ENCODE peak calls at places on chromosomes 6 and 20, in six cellular contexts. M is GM12865; Z is immature natural killer cell; N is HT1080; Y is stimulated activated CD4-positive, alpha-beta T cell treated with anti-CD3 and anti-CD28 coated beads, Interleukin-1b, Interleukin-23, amount 100 ng/mL, for 4 hours; T is naive thymus-derived CD8-positive, alpha-beta T cell. Q is an unnamed sample.

GRCh38 chr20:23417861-23418260 is 3.4 kb downstream of the NAPB start:
- DNase-seq in M (no peak), Z (no peak), N (no peak), Y (no peak), T (no peak), Q (no peak)

GRCh38 chr6:44606976-44607375 is 219.5 kb downstream of the CDC5L start:
- DNase-seq in M (no peak), Z (no peak), N (no peak), Y (no peak), T (no peak), Q (no peak)

GRCh38 chr6:36389353-36389752 is 1.9 kb upstream of the ETV7 start:
- DNase-seq in M (no peak), Z (no peak), N (no peak), Y (no peak), T (no peak), Q (no peak)

GRCh38 chr20:56433880-56434255 is 21.8 kb downstream of the CASS4 start:
- DNase-seq in M (no peak), Z (no peak), N (no peak), Y (no peak), T (no peak), Q (no peak)

GRCh38 chr6:137867685-137868509 is 838 bp downstream of the TNFAIP3 start:
- DNase-seq in M (peak; percentile 69), Z (peak; percentile 53), N (no peak), Y (no peak), T (peak; percentile 72), Q (no peak)

GRCh38 chr20:2281563-2281962 is 14.2 kb upstream of the TGM3 start:
- DNase-seq in M (no peak), Z (no peak), N (no peak), Y (no peak), T (no peak), Q (no peak)

GRCh38 chr20:14446446-14446845 is 109.0 kb upstream of the FLRT3 start:
- DNase-seq in M (no peak), Z (no peak), N (no peak), Y (no peak), T (no peak), Q (no peak)

GRCh38 chr6:4914412-4915159 is 89.3 kb downstream of the RPP40 start:
- DNase-seq in M (no peak), Z (peak; percentile 42), N (peak; percentile 19), Y (no peak), T (no peak), Q (no peak)

GRCh38 chr20:5168582-5169396 is 42.0 kb downstream of the CDS2 start:
- DNase-seq in M (no peak), Z (no peak), N (peak; percentile 83), Y (no peak), T (peak; percentile 12), Q (no peak)

GRCh38 chr6:42131531-42131930 is 10.9 kb downstream of the C6orf132 start:
- DNase-seq in M (no peak), Z (no peak), N (peak; percentile 84), Y (no peak), T (no peak), Q (no peak)

GRCh38 chr20:14824996-14825395 is 487.6 kb upstream of the FLRT3 start:
- DNase-seq in M (no peak), Z (no peak), N (no peak), Y (no peak), T (no peak), Q (no peak)

GRCh38 chr20:1860446-1860845 is 34.8 kb upstream of the SIRPA start:
- DNase-seq in M (no peak), Z (no peak), N (no peak), Y (no peak), T (no peak), Q (no peak)